ENCODE peak calls at places on chromosomes 5 and 9, in six cellular contexts. One of them, this sample, is unnamed.

GRCh38 chr5:146463446-146463845 is 16.3 kb downstream of the TCERG1 start:
- DNase-seq in GM12878: no peak
- DNase-seq in keratinocyte: no peak
- DNase-seq in astrocyte: no peak
- DNase-seq in spleen: no peak
- DNase-seq in upper lobe of right lung: no peak
- DNase-seq in this sample: no peak

GRCh38 chr5:60076746-60077145 is 183.2 kb upstream of the PDE4D start:
- DNase-seq in GM12878: no peak
- DNase-seq in keratinocyte: no peak
- DNase-seq in astrocyte: no peak
- DNase-seq in spleen: no peak
- DNase-seq in upper lobe of right lung: no peak
- DNase-seq in this sample: no peak

GRCh38 chr5:95617057-95617456 is 2.8 kb upstream of the GPR150 start:
- DNase-seq in GM12878: peak
- DNase-seq in keratinocyte: peak
- DNase-seq in astrocyte: peak
- DNase-seq in spleen: no peak
- DNase-seq in upper lobe of right lung: no peak
- DNase-seq in this sample: peak

GRCh38 chr5:174100490-174100889 is 55.0 kb downstream of the NSG2 start:
- DNase-seq in GM12878: no peak
- DNase-seq in keratinocyte: no peak
- DNase-seq in astrocyte: no peak
- DNase-seq in spleen: no peak
- DNase-seq in upper lobe of right lung: no peak
- DNase-seq in this sample: no peak

GRCh38 chr5:14743601-14744295 is 79.2 kb downstream of the OTULIN start:
- DNase-seq in GM12878: no peak
- DNase-seq in keratinocyte: no peak
- DNase-seq in astrocyte: peak
- DNase-seq in spleen: no peak
- DNase-seq in upper lobe of right lung: no peak
- DNase-seq in this sample: peak

GRCh38 chr5:142578161-142578830 is 107.6 kb downstream of the FGF1 start:
- DNase-seq in GM12878: no peak
- DNase-seq in keratinocyte: no peak
- DNase-seq in astrocyte: no peak
- DNase-seq in spleen: no peak
- DNase-seq in upper lobe of right lung: no peak
- DNase-seq in this sample: no peak

GRCh38 chr5:14753947-14754346 is 89.4 kb downstream of the OTULIN start:
- DNase-seq in GM12878: no peak
- DNase-seq in keratinocyte: no peak
- DNase-seq in astrocyte: no peak
- DNase-seq in spleen: no peak
- DNase-seq in upper lobe of right lung: no peak
- DNase-seq in this sample: no peak

GRCh38 chr9:80951675-80952074 is 737.7 kb downstream of the TLE1 start:
- DNase-seq in GM12878: no peak
- DNase-seq in keratinocyte: no peak
- DNase-seq in astrocyte: peak
- DNase-seq in spleen: no peak
- DNase-seq in upper lobe of right lung: no peak
- DNase-seq in this sample: peak

GRCh38 chr5:109656829-109657228 is 32.9 kb upstream of the MAN2A1 start:
- DNase-seq in GM12878: no peak
- DNase-seq in keratinocyte: peak
- DNase-seq in astrocyte: peak
- DNase-seq in spleen: peak
- DNase-seq in upper lobe of right lung: no peak
- DNase-seq in this sample: peak

GRCh38 chr5:143031781-143032724 is 261.9 kb downstream of the ARHGAP26 start:
- DNase-seq in GM12878: no peak
- DNase-seq in keratinocyte: no peak
- DNase-seq in astrocyte: no peak
- DNase-seq in spleen: no peak
- DNase-seq in upper lobe of right lung: no peak
- DNase-seq in this sample: no peak

GRCh38 chr5:98638111-98638510 is 135.4 kb upstream of the RGMB start:
- DNase-seq in GM12878: no peak
- DNase-seq in keratinocyte: no peak
- DNase-seq in astrocyte: no peak
- DNase-seq in spleen: no peak
- DNase-seq in upper lobe of right lung: no peak
- DNase-seq in this sample: no peak

GRCh38 chr5:1842026-1842819 is 40.5 kb downstream of the IRX4 start:
- DNase-seq in GM12878: no peak
- DNase-seq in keratinocyte: no peak
- DNase-seq in astrocyte: no peak
- DNase-seq in spleen: no peak
- DNase-seq in upper lobe of right lung: no peak
- DNase-seq in this sample: no peak

GRCh38 chr5:59293700-59294099 is 599.8 kb downstream of the PDE4D start:
- DNase-seq in GM12878: no peak
- DNase-seq in keratinocyte: no peak
- DNase-seq in astrocyte: peak
- DNase-seq in spleen: no peak
- DNase-seq in upper lobe of right lung: no peak
- DNase-seq in this sample: no peak

GRCh38 chr5:123450641-123451421 is 27.6 kb upstream of the CEP120 start:
- DNase-seq in GM12878: no peak
- DNase-seq in keratinocyte: no peak
- DNase-seq in astrocyte: no peak
- DNase-seq in spleen: no peak
- DNase-seq in upper lobe of right lung: no peak
- DNase-seq in this sample: no peak

GRCh38 chr9:131367445-131367844 is 26.4 kb upstream of the PRRC2B start:
- DNase-seq in GM12878: no peak
- DNase-seq in keratinocyte: no peak
- DNase-seq in astrocyte: no peak
- DNase-seq in spleen: no peak
- DNase-seq in upper lobe of right lung: no peak
- DNase-seq in this sample: no peak

GRCh38 chr5:14234204-14234603 is 91.1 kb downstream of the TRIO start:
- DNase-seq in GM12878: no peak
- DNase-seq in keratinocyte: no peak
- DNase-seq in astrocyte: peak
- DNase-seq in spleen: no peak
- DNase-seq in upper lobe of right lung: no peak
- DNase-seq in this sample: no peak

GRCh38 chr5:69074664-69075521 is 18.9 kb upstream of the SLC30A5 start:
- DNase-seq in GM12878: no peak
- DNase-seq in keratinocyte: no peak
- DNase-seq in astrocyte: no peak
- DNase-seq in spleen: no peak
- DNase-seq in upper lobe of right lung: no peak
- DNase-seq in this sample: no peak

GRCh38 chr9:89850633-89851325 is 246.0 kb downstream of the GADD45G start:
- DNase-seq in GM12878: no peak
- DNase-seq in keratinocyte: no peak
- DNase-seq in astrocyte: peak
- DNase-seq in spleen: peak
- DNase-seq in upper lobe of right lung: peak
- DNase-seq in this sample: peak

GRCh38 chr5:108339220-108339619 is 42.7 kb downstream of the FBXL17 start:
- DNase-seq in GM12878: no peak
- DNase-seq in keratinocyte: no peak
- DNase-seq in astrocyte: peak
- DNase-seq in spleen: no peak
- DNase-seq in upper lobe of right lung: no peak
- DNase-seq in this sample: no peak

GRCh38 chr9:128371622-128372117 is 496 bp downstream of the URM1 start:
- DNase-seq in GM12878: no peak
- DNase-seq in keratinocyte: no peak
- DNase-seq in astrocyte: no peak
- DNase-seq in spleen: no peak
- DNase-seq in upper lobe of right lung: no peak
- DNase-seq in this sample: no peak

GRCh38 chr5:135140805-135141204 is 106.8 kb upstream of the PITX1 start:
- DNase-seq in GM12878: no peak
- DNase-seq in keratinocyte: no peak
- DNase-seq in astrocyte: peak
- DNase-seq in spleen: no peak
- DNase-seq in upper lobe of right lung: no peak
- DNase-seq in this sample: peak

GRCh38 chr9:109247228-109247627 is 73.6 kb downstream of the EPB41L4B start:
- DNase-seq in GM12878: no peak
- DNase-seq in keratinocyte: no peak
- DNase-seq in astrocyte: no peak
- DNase-seq in spleen: no peak
- DNase-seq in upper lobe of right lung: no peak
- DNase-seq in this sample: no peak

GRCh38 chr5:138623053-138623452 is 47.9 kb upstream of the HSPA9 start:
- DNase-seq in GM12878: no peak
- DNase-seq in keratinocyte: no peak
- DNase-seq in astrocyte: peak
- DNase-seq in spleen: no peak
- DNase-seq in upper lobe of right lung: no peak
- DNase-seq in this sample: no peak

GRCh38 chr5:36948041-36948440 is 71.5 kb downstream of the NIPBL start:
- DNase-seq in GM12878: no peak
- DNase-seq in keratinocyte: no peak
- DNase-seq in astrocyte: peak
- DNase-seq in spleen: no peak
- DNase-seq in upper lobe of right lung: no peak
- DNase-seq in this sample: peak

GRCh38 chr5:131457193-131457592 is 177.8 kb downstream of the RAPGEF6 start:
- DNase-seq in GM12878: no peak
- DNase-seq in keratinocyte: no peak
- DNase-seq in astrocyte: no peak
- DNase-seq in spleen: no peak
- DNase-seq in upper lobe of right lung: no peak
- DNase-seq in this sample: no peak

GRCh38 chr9:80995759-80996158 is 693.6 kb downstream of the TLE1 start:
- DNase-seq in GM12878: no peak
- DNase-seq in keratinocyte: peak
- DNase-seq in astrocyte: peak
- DNase-seq in spleen: no peak
- DNase-seq in upper lobe of right lung: no peak
- DNase-seq in this sample: peak

GRCh38 chr5:36978196-36978595 is 101.6 kb downstream of the NIPBL start:
- DNase-seq in GM12878: no peak
- DNase-seq in keratinocyte: no peak
- DNase-seq in astrocyte: no peak
- DNase-seq in spleen: no peak
- DNase-seq in upper lobe of right lung: no peak
- DNase-seq in this sample: no peak

GRCh38 chr9:115115924-115116323 is 2.0 kb downstream of the TNC start:
- DNase-seq in GM12878: no peak
- DNase-seq in keratinocyte: no peak
- DNase-seq in astrocyte: peak
- DNase-seq in spleen: no peak
- DNase-seq in upper lobe of right lung: no peak
- DNase-seq in this sample: peak

GRCh38 chr9:115117999-115118470 is at the start of gene TNC:
- DNase-seq in GM12878: no peak
- DNase-seq in keratinocyte: no peak
- DNase-seq in astrocyte: peak
- DNase-seq in spleen: peak
- DNase-seq in upper lobe of right lung: peak
- DNase-seq in this sample: peak

GRCh38 chr9:115118471-115119156 is 657 bp upstream of the TNC start:
- DNase-seq in GM12878: no peak
- DNase-seq in keratinocyte: peak
- DNase-seq in astrocyte: peak
- DNase-seq in spleen: peak
- DNase-seq in upper lobe of right lung: peak
- DNase-seq in this sample: peak

GRCh38 chr9:115115117-115115880 is 2.7 kb downstream of the TNC start:
- DNase-seq in GM12878: no peak
- DNase-seq in keratinocyte: no peak
- DNase-seq in astrocyte: peak
- DNase-seq in spleen: no peak
- DNase-seq in upper lobe of right lung: no peak
- DNase-seq in this sample: no peak

GRCh38 chr9:115116620-115117284 is 1.2 kb downstream of the TNC start:
- DNase-seq in GM12878: no peak
- DNase-seq in keratinocyte: no peak
- DNase-seq in astrocyte: no peak
- DNase-seq in spleen: no peak
- DNase-seq in upper lobe of right lung: no peak
- DNase-seq in this sample: no peak
- H3K4me3 ChIP-seq in GM12878: no peak
- H3K4me3 ChIP-seq in keratinocyte: peak
- H3K4me3 ChIP-seq in astrocyte: peak
- H3K4me3 ChIP-seq in spleen: no peak
- H3K4me3 ChIP-seq in upper lobe of right lung: peak
- H3K4me3 ChIP-seq in this sample: peak

DNA sequence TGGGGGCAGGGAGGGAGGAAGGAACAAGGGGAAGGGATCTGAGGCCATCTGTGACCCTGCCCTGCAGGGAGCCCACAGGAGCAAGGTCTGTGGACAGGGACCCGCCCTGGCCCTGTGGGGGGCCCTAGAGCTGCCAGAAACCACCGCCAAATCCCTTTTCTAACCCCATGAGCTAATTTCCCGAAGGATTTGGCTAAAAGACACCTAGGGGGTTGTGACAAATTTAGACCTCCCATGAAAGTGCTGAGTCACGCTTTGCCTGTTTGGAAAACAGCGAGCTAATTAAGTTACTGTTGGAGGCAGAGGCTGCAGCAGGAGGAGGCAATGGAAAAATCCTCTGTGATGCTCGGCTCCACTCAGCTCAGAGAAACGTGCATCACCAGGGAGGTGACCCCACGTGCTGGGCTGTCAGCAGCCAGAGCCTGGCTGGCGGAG is 49.9 kb downstream of the OLFM1 start:
- DNase-seq in GM12878: no peak
- DNase-seq in keratinocyte: no peak
- DNase-seq in astrocyte: no peak
- DNase-seq in spleen: no peak
- DNase-seq in upper lobe of right lung: no peak
- DNase-seq in this sample: no peak
- H3K27ac ChIP-seq in GM12878: no peak
- H3K27ac ChIP-seq in keratinocyte: no peak
- H3K27ac ChIP-seq in astrocyte: no peak
- H3K27ac ChIP-seq in spleen: no peak
- H3K27ac ChIP-seq in upper lobe of right lung: no peak
- H3K27ac ChIP-seq in this sample: no peak

GRCh38 chr5:32501623-32502022 is 57.1 kb upstream of the ZFR start:
- DNase-seq in GM12878: no peak
- DNase-seq in keratinocyte: no peak
- DNase-seq in astrocyte: no peak
- DNase-seq in spleen: no peak
- DNase-seq in upper lobe of right lung: no peak
- DNase-seq in this sample: no peak
- H3K4me3 ChIP-seq in GM12878: no peak
- H3K4me3 ChIP-seq in keratinocyte: no peak
- H3K4me3 ChIP-seq in astrocyte: no peak
- H3K4me3 ChIP-seq in spleen: no peak
- H3K4me3 ChIP-seq in upper lobe of right lung: no peak
- H3K4me3 ChIP-seq in this sample: no peak

DNA sequence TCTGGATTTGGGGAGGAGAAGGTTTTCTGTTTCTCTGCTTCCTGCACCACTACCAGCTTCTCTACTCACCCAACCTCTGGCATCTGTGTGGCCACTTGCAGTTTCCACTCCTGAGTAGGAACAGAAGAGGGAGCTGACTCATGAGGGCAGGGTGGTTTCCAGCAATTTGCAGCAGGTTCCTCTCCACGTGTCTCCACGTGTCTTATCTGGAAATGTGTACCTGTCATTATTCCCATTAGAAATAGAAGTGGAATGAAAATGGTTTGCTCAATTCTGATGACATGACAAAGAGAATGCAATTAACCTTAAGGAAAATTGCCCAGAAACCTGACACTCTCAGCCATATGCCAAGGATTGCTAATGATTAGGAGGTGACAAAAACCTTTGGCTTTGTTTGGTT is 33.0 kb downstream of the EGFLAM start:
- DNase-seq in GM12878: no peak
- DNase-seq in keratinocyte: peak
- DNase-seq in astrocyte: no peak
- DNase-seq in spleen: no peak
- DNase-seq in upper lobe of right lung: no peak
- DNase-seq in this sample: no peak
- H3K27ac ChIP-seq in GM12878: no peak
- H3K27ac ChIP-seq in keratinocyte: no peak
- H3K27ac ChIP-seq in astrocyte: no peak
- H3K27ac ChIP-seq in spleen: no peak
- H3K27ac ChIP-seq in upper lobe of right lung: no peak
- H3K27ac ChIP-seq in this sample: no peak

This sample was measured in brain microvascular endothelial cell.